ENCODE peak calls at places on chromosome 18, in nine cellular contexts. X is transverse colon, K is A549, Y is tibial nerve, E is gastrocnemius medialis, G is uterus, B is breast epithelium, D is HCT116, N is heart left ventricle. W is an unnamed sample.

GRCh38 chr18:59877366-59877765 is 22.4 kb upstream of the PMAIP1 start:
- DNase-seq in X (no peak), K (no peak), Y (no peak), E (no peak), G (no peak), B (no peak), D (no peak), N (no peak), W (no peak)

GRCh38 chr18:79612291-79613108 is 67.1 kb upstream of the CTDP1 start:
- DNase-seq in X (no peak), K (no peak), Y (no peak), E (peak), G (peak), B (no peak), D (no peak), N (no peak), W (peak)

GRCh38 chr18:10354241-10354811 is 100.1 kb upstream of the APCDD1 start:
- DNase-seq in X (no peak), K (no peak), Y (no peak), E (no peak), G (no peak), B (no peak), D (no peak), N (no peak), W (no peak)

GRCh38 chr18:159933-160332 is 1.6 kb downstream of the USP14 start:
- DNase-seq in X (no peak), K (no peak), Y (no peak), E (no peak), G (no peak), B (no peak), D (no peak), N (no peak), W (no peak)

GRCh38 chr18:76377359-76377756 is 117.7 kb downstream of the ZNF516 start:
- DNase-seq in X (no peak), K (no peak), Y (no peak), E (no peak), G (no peak), B (no peak), D (no peak), N (no peak), W (no peak)

GRCh38 chr18:13461936-13462335 is 243.4 kb downstream of the LDLRAD4 start:
- DNase-seq in X (no peak), K (no peak), Y (no peak), E (peak), G (no peak), B (no peak), D (no peak), N (no peak), W (peak)

GRCh38 chr18:12317664-12318333 is 9.8 kb downstream of the TUBB6 start:
- DNase-seq in X (no peak), K (peak), Y (no peak), E (no peak), G (no peak), B (no peak), D (no peak), N (peak), W (no peak)

GRCh38 chr18:8762968-8763367 is 57.6 kb downstream of the MTCL1 start:
- DNase-seq in X (no peak), K (no peak), Y (no peak), E (no peak), G (no peak), B (no peak), D (no peak), N (no peak), W (no peak)

GRCh38 chr18:62586148-62586774 is 63.4 kb downstream of the ZCCHC2 start:
- DNase-seq in X (peak), K (peak), Y (peak), E (peak), G (peak), B (peak), D (peak), N (peak), W (no peak)

GRCh38 chr18:47226660-47227059 is 24.8 kb downstream of the SKOR2 start:
- DNase-seq in X (no peak), K (no peak), Y (no peak), E (no peak), G (no peak), B (no peak), D (no peak), N (no peak), W (no peak)

GRCh38 chr18:31061945-31062344 is 19.4 kb upstream of the DSC3 start:
- DNase-seq in X (no peak), K (no peak), Y (no peak), E (no peak), G (no peak), B (no peak), D (no peak), N (no peak), W (no peak)

GRCh38 chr18:76923485-76924085 is 101.2 kb downstream of the ZNF236 start:
- DNase-seq in X (peak), K (peak), Y (no peak), E (no peak), G (no peak), B (no peak), D (peak), N (no peak), W (no peak)

GRCh38 chr18:44341759-44342158 is 338.9 kb upstream of the SETBP1 start:
- DNase-seq in X (no peak), K (no peak), Y (no peak), E (no peak), G (no peak), B (no peak), D (no peak), N (no peak), W (no peak)

GRCh38 chr18:364221-364620 is 96.4 kb upstream of the THOC1 start:
- DNase-seq in X (no peak), K (no peak), Y (no peak), E (no peak), G (no peak), B (no peak), D (no peak), N (no peak), W (no peak)

GRCh38 chr18:11089931-11090715 is 59.2 kb downstream of the PIEZO2 start:
- DNase-seq in X (no peak), K (no peak), Y (no peak), E (no peak), G (no peak), B (no peak), D (no peak), N (no peak), W (no peak)

GRCh38 chr18:55384551-55385275 is 203.3 kb downstream of the TCF4 start:
- DNase-seq in X (peak), K (peak), Y (no peak), E (no peak), G (peak), B (no peak), D (no peak), N (no peak), W (no peak)

GRCh38 chr18:79903787-79904356 is 47.6 kb downstream of the SLC66A2 start:
- DNase-seq in X (peak), K (no peak), Y (no peak), E (peak), G (no peak), B (no peak), D (no peak), N (peak), W (no peak)

GRCh38 chr18:44912740-44913478 is 232.2 kb downstream of the SETBP1 start:
- DNase-seq in X (no peak), K (no peak), Y (no peak), E (no peak), G (no peak), B (no peak), D (no peak), N (no peak), W (no peak)

GRCh38 chr18:55317832-55318231 is 270.2 kb downstream of the TCF4 start:
- DNase-seq in X (no peak), K (no peak), Y (no peak), E (no peak), G (no peak), B (no peak), D (no peak), N (no peak), W (no peak)

GRCh38 chr18:63249781-63250180 is 69.8 kb downstream of the BCL2 start:
- DNase-seq in X (peak), K (no peak), Y (no peak), E (no peak), G (peak), B (no peak), D (no peak), N (no peak), W (no peak)

GRCh38 chr18:4455113-4455811 is at the start of gene DLGAP1:
- DNase-seq in X (peak), K (no peak), Y (no peak), E (peak), G (no peak), B (peak), D (no peak), N (peak), W (no peak)

GRCh38 chr18:69490813-69491212 is 90.1 kb downstream of the DOK6 start:
- DNase-seq in X (no peak), K (no peak), Y (no peak), E (no peak), G (no peak), B (no peak), D (no peak), N (no peak), W (no peak)

GRCh38 chr18:10240276-10240675 is 214.2 kb upstream of the APCDD1 start:
- DNase-seq in X (no peak), K (no peak), Y (no peak), E (no peak), G (no peak), B (no peak), D (no peak), N (no peak), W (no peak)

GRCh38 chr18:21117385-21118135 is 5.9 kb upstream of the ROCK1 start:
- DNase-seq in X (no peak), K (no peak), Y (no peak), E (peak), G (peak), B (no peak), D (no peak), N (no peak), W (no peak)

GRCh38 chr18:67776929-67777328 is 260.4 kb upstream of the DSEL start:
- DNase-seq in X (no peak), K (no peak), Y (no peak), E (no peak), G (no peak), B (no peak), D (no peak), N (no peak), W (no peak)

GRCh38 chr18:25516121-25516520 is 164.2 kb upstream of the ZNF521 start:
- DNase-seq in X (no peak), K (no peak), Y (no peak), E (no peak), G (no peak), B (no peak), D (no peak), N (no peak), W (no peak)

GRCh38 chr18:46067431-46068007 is 4.5 kb downstream of the PSTPIP2 start:
- DNase-seq in X (no peak), K (peak), Y (no peak), E (peak), G (no peak), B (no peak), D (peak), N (no peak), W (no peak)

GRCh38 chr18:77067315-77068061 is 65.1 kb downstream of the MBP start:
- DNase-seq in X (peak), K (peak), Y (peak), E (peak), G (peak), B (no peak), D (peak), N (peak), W (peak)

GRCh38 chr18:44743626-44744025 is 62.9 kb downstream of the SETBP1 start:
- DNase-seq in X (no peak), K (no peak), Y (no peak), E (no peak), G (no peak), B (no peak), D (no peak), N (no peak), W (no peak)

GRCh38 chr18:25805323-25805722 is 285.1 kb downstream of the SS18 start:
- DNase-seq in X (no peak), K (no peak), Y (peak), E (peak), G (no peak), B (no peak), D (no peak), N (no peak), W (peak)

GRCh38 chr18:73841661-73842060 is 306.0 kb downstream of the FBXO15 start:
- DNase-seq in X (no peak), K (no peak), Y (no peak), E (no peak), G (no peak), B (no peak), D (no peak), N (no peak), W (no peak)

GRCh38 chr18:47883771-47884413 is 46.6 kb downstream of the SMAD2 start:
- DNase-seq in X (no peak), K (no peak), Y (no peak), E (no peak), G (no peak), B (no peak), D (no peak), N (peak), W (no peak)

GRCh38 chr18:35862115-35862640 is 110.3 kb upstream of the RMP24 start:
- DNase-seq in X (no peak), K (no peak), Y (no peak), E (no peak), G (no peak), B (no peak), D (no peak), N (no peak), W (no peak)

GRCh38 chr18:12722731-12723130 is 19.9 kb downstream of the PSMG2 start:
- DNase-seq in X (no peak), K (no peak), Y (no peak), E (no peak), G (no peak), B (no peak), D (no peak), N (no peak), W (no peak)

GRCh38 chr18:59516356-59517155 is 157.5 kb upstream of the LMAN1 start:
- DNase-seq in X (peak), K (peak), Y (peak), E (peak), G (peak), B (no peak), D (no peak), N (peak), W (peak)

GRCh38 chr18:70491734-70492348 is 203.0 kb downstream of the SOCS6 start:
- DNase-seq in X (peak), K (peak), Y (peak), E (peak), G (no peak), B (no peak), D (peak), N (peak), W (peak)

GRCh38 chr18:45110577-45111506 is 430.2 kb downstream of the SETBP1 start:
- DNase-seq in X (no peak), K (no peak), Y (peak), E (peak), G (peak), B (no peak), D (no peak), N (peak), W (no peak)

GRCh38 chr18:45071959-45072358 is 391.3 kb downstream of the SETBP1 start:
- DNase-seq in X (no peak), K (no peak), Y (no peak), E (no peak), G (no peak), B (no peak), D (no peak), N (no peak), W (no peak)

GRCh38 chr18:14976736-14977430 is 228.9 kb downstream of the ANKRD30B start:
- DNase-seq in X (no peak), K (no peak), Y (no peak), E (no peak), G (no peak), B (no peak), D (no peak), N (no peak), W (peak)
- TF ChIP-seq CTCF in X (no peak), K (no peak), Y (no peak), E (no peak), G (no peak), B (no peak), D (no peak), N (no peak), W (no peak)

GRCh38 chr18:51029694-51030536 is at the start of gene SMAD4:
- DNase-seq in X (peak), K (peak), Y (peak), E (peak), G (peak), B (peak), D (peak), N (peak), W (peak)
- TF ChIP-seq POLR2A in X (peak), K (peak), Y (peak), E (peak), G (peak), B (peak), D (peak), N (no peak), W (peak)

GRCh38 chr18:39799010-39799409 is 2156.0 kb upstream of the PIK3C3 start:
- DNase-seq in X (peak), K (peak), Y (no peak), E (no peak), G (no peak), B (no peak), D (no peak), N (no peak), W (no peak)
- H3K4me3 ChIP-seq in X (peak), K (peak), Y (no peak), E (no peak), G (no peak), B (peak), D (peak), N (no peak), W (peak)

DNA sequence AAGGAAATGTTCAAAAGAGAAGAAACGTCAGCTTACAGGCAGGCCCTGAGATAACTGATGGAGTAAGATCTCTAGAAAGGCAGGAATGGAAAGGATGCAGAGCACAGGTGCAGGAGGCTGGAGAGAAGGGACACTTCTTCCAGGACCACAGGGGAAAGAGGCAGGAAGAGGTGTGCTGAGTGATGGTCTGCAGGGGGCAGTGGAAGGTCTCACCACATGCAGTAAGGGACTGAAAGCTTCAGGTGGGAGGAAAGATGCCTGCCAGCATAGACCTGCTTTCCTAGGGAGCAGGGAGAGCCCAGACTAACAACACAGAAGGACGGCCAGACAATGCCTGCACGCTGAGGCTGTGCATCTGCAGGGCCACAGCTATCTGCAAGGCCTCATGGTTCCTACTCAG is 156.8 kb downstream of the L3MBTL4 start:
- DNase-seq in X (no peak), K (no peak), Y (no peak), E (no peak), G (no peak), B (no peak), D (no peak), N (no peak), W (no peak)
- TF ChIP-seq CTCF in X (no peak), K (no peak), Y (no peak), E (no peak), G (no peak), B (no peak), D (no peak), N (no peak), W (no peak)

DNA sequence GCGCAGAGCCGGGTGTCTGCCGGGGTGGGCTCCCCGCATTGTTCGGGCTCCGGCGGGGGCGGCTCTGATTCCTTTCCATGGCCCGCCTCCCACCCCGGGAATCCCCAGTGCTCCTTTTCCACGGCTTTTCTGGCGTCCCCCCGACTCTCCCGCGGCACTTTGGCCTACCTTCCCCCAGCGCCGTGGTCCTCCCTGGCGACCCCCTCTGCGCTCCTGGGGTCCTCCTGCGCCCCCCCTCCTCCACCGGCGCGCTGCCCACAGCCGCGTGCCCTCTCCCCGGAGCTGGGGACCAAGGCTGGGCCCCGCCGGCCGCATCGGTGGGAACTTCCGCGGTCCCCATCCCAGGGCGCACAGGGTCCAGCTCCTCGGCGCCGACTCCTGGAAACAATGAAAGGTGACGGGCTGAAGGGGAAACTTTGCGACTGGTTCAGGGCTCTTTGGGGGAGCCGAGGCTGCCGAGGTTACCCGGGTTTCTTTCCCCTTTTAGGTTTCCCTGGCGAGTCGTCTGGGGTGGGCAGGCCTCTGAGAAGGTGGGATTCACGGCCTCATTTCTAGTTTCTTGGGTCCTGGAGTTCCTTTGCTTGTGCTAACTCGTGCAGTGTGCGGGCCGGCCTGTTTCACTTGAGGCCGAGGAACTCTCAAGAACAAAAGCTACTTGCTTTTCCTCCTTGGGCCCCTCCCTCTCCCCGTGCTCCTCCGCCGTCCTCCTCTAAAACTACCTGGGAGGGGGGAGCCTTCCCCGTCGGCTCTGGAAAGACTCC is 2.2 kb downstream of the TGIF1 start:
- DNase-seq in X (peak), K (peak), Y (peak), E (peak), G (peak), B (peak), D (no peak), N (peak), W (peak)
- TF ChIP-seq POLR2A in X (peak), K (no peak), Y (no peak), E (peak), G (peak), B (peak), D (peak), N (no peak), W (no peak)

DNA sequence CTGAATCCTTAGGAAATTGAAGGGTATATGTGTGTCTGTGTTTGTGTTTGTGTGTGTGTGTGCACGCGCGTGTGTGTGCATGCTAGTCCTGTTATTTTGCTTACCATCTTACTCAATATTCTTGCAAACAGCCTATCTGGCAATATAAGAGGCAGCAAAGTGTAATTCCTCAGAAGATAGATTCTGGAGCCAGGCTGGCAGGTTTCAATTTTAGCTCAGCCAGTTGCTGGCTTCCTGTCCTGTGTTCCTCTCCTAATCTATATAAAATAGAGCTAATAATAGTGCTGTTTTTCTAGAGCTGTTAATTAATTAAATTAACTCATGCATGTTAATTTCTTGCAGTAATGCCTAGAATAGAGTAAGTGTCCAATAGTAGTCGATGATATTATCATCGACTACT is 256.2 kb downstream of the PIK3C3 start:
- DNase-seq in X (no peak), K (no peak), Y (no peak), E (no peak), G (no peak), B (no peak), D (no peak), N (no peak), W (no peak)
- H3K4me3 ChIP-seq in X (no peak), K (no peak), Y (no peak), E (no peak), G (no peak), B (no peak), D (no peak), N (no peak), W (no peak)

GRCh38 chr18:22368066-22368465 is 49.6 kb downstream of the CTAGE1 start:
- DNase-seq in X (no peak), K (no peak), Y (no peak), E (no peak), G (no peak), B (no peak), D (no peak), N (peak), W (no peak)

GRCh38 chr18:22363867-22364463 is 53.8 kb downstream of the CTAGE1 start:
- DNase-seq in X (no peak), K (no peak), Y (no peak), E (no peak), G (no peak), B (no peak), D (no peak), N (no peak), W (no peak)
- TF ChIP-seq CTCF in X (peak), K (no peak), Y (no peak), E (no peak), G (peak), B (no peak), D (no peak), N (no peak), W (no peak)

W was measured in lower leg skin.